ENCODE peak calls at places on chromosomes 2 and 18, in seven cellular contexts. N, S, L, W, I, Y and P are unnamed samples.

GRCh38 chr2:25417715-25418369 is 76.1 kb upstream of the DNMT3A start:
- DNase-seq in N (no peak), S (peak; percentile 64), L (no peak), W (peak; percentile 6), I (no peak), Y (peak; percentile 96), P (no peak)

GRCh38 chr2:95381212-95382127 is 21.0 kb upstream of the FAHD2A start:
- DNase-seq in N (no peak), S (no peak), L (no peak), W (no peak), I (no peak), Y (no peak), P (no peak)

GRCh38 chr18:61991201-61991600 is 98.4 kb upstream of the RNF152 start:
- DNase-seq in N (no peak), S (no peak), L (no peak), W (no peak), I (no peak), Y (no peak), P (no peak)

GRCh38 chr2:144703852-144704324 is 184.0 kb upstream of the ZEB2 start:
- DNase-seq in N (no peak), S (peak; percentile 60), L (no peak), W (peak; percentile 3), I (no peak), Y (no peak), P (no peak)

GRCh38 chr2:101657787-101658186 is 39.7 kb upstream of the MAP4K4 start:
- DNase-seq in N (no peak), S (no peak), L (no peak), W (no peak), I (no peak), Y (no peak), P (no peak)

GRCh38 chr2:40357667-40358066 is 94.2 kb downstream of the SLC8A1 start:
- DNase-seq in N (no peak), S (no peak), L (no peak), W (no peak), I (no peak), Y (no peak), P (no peak)

GRCh38 chr2:147051248-147051647 is 793.6 kb upstream of the ACVR2A start:
- DNase-seq in N (no peak), S (no peak), L (no peak), W (no peak), I (no peak), Y (no peak), P (no peak)

GRCh38 chr2:37637985-37638384 is 33.5 kb downstream of the CDC42EP3 start:
- DNase-seq in N (no peak), S (no peak), L (no peak), W (no peak), I (no peak), Y (no peak), P (no peak)

GRCh38 chr18:13436596-13436995 is 218.0 kb downstream of the LDLRAD4 start:
- DNase-seq in N (no peak), S (no peak), L (no peak), W (no peak), I (no peak), Y (no peak), P (no peak)

GRCh38 chr2:239806758-239807434 is 218.2 kb downstream of the NDUFA10 start:
- DNase-seq in N (no peak), S (no peak), L (no peak), W (no peak), I (no peak), Y (no peak), P (no peak)

GRCh38 chr2:64534363-64534762 is 10.2 kb downstream of the AFTPH start:
- DNase-seq in N (no peak), S (no peak), L (no peak), W (no peak), I (no peak), Y (peak; percentile 48), P (no peak)

GRCh38 chr2:207042155-207042554 is 102.8 kb downstream of the CPO start:
- DNase-seq in N (no peak), S (no peak), L (no peak), W (no peak), I (no peak), Y (no peak), P (no peak)

GRCh38 chr2:237978058-237978712 is 11.4 kb downstream of the UBE2F start:
- DNase-seq in N (no peak), S (peak; percentile 72), L (no peak), W (no peak), I (peak; percentile 88), Y (no peak), P (no peak)

GRCh38 chr2:6986251-6986893 is 69.2 kb downstream of the RNF144A start:
- DNase-seq in N (no peak), S (no peak), L (no peak), W (no peak), I (peak; percentile 55), Y (no peak), P (no peak)

GRCh38 chr2:15674637-15675455 is 83.2 kb downstream of the DDX1 start:
- DNase-seq in N (no peak), S (no peak), L (no peak), W (no peak), I (no peak), Y (no peak), P (no peak)

GRCh38 chr2:225196579-225196978 is 154.3 kb upstream of the DOCK10 start:
- DNase-seq in N (no peak), S (no peak), L (no peak), W (no peak), I (no peak), Y (no peak), P (no peak)

GRCh38 chr18:58272209-58272608 is 228.2 kb downstream of the NEDD4L start:
- DNase-seq in N (no peak), S (no peak), L (no peak), W (no peak), I (no peak), Y (no peak), P (no peak)

GRCh38 chr2:16635796-16636699 is 29.6 kb downstream of the CYRIA start:
- DNase-seq in N (no peak), S (peak; percentile 72), L (no peak), W (no peak), I (peak; percentile 66), Y (no peak), P (peak; percentile 25)

GRCh38 chr18:59910967-59911366 is 11.2 kb downstream of the PMAIP1 start:
- DNase-seq in N (no peak), S (no peak), L (no peak), W (no peak), I (no peak), Y (no peak), P (no peak)

GRCh38 chr2:209840434-209840833 is 68.8 kb downstream of the UNC80 start:
- DNase-seq in N (no peak), S (no peak), L (no peak), W (no peak), I (no peak), Y (no peak), P (no peak)

DNA sequence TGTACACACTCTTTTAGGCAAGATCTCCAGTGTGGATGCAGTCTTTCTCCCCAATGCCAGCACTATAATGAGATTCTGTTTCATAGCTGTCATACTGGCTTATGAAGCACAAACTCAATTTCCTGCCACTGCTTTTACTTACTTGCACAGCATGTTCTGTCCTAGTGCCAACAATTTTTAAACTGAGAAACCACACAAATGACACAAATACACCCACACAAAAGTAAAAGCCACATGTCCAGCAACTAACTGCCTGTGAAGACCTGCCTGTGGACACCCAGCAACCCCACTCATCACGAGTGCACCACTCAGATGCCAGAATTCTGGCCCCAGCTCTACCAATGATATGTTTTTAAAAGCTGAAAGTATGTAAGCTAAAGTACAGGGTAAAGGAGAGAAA is 29.6 kb upstream of the RNU4ATAC start:
- DNase-seq in N (no peak), S (no peak), L (no peak), W (no peak), I (no peak), Y (peak; percentile 17), P (no peak)
- TF ChIP-seq JUND in N (no peak), S (no peak), L (no peak), W (no peak), I (no peak), Y (no peak), P (no peak)

GRCh38 chr2:46014911-46015654 is 282.1 kb upstream of the EPAS1 start:
- DNase-seq in N (peak; percentile 34), S (no peak), L (no peak), W (no peak), I (no peak), Y (no peak), P (no peak)
- TF ChIP-seq JUND in N (no peak), S (no peak), L (no peak), W (no peak), I (no peak), Y (no peak), P (no peak)

GRCh38 chr2:219362524-219363164 is 25.1 kb downstream of the DNPEP start:
- DNase-seq in N (no peak), S (no peak), L (no peak), W (no peak), I (no peak), Y (peak; percentile 34), P (no peak)

GRCh38 chr2:219354582-219354981 is 22.0 kb upstream of the RESP18 start:
- DNase-seq in N (no peak), S (no peak), L (no peak), W (no peak), I (no peak), Y (no peak), P (no peak)

GRCh38 chr2:219362072-219362471 is 25.6 kb downstream of the DNPEP start:
- DNase-seq in N (no peak), S (no peak), L (no peak), W (no peak), I (no peak), Y (no peak), P (no peak)

GRCh38 chr2:219356834-219357233 is 24.3 kb upstream of the RESP18 start:
- DNase-seq in N (no peak), S (no peak), L (no peak), W (no peak), I (no peak), Y (no peak), P (no peak)

DNA sequence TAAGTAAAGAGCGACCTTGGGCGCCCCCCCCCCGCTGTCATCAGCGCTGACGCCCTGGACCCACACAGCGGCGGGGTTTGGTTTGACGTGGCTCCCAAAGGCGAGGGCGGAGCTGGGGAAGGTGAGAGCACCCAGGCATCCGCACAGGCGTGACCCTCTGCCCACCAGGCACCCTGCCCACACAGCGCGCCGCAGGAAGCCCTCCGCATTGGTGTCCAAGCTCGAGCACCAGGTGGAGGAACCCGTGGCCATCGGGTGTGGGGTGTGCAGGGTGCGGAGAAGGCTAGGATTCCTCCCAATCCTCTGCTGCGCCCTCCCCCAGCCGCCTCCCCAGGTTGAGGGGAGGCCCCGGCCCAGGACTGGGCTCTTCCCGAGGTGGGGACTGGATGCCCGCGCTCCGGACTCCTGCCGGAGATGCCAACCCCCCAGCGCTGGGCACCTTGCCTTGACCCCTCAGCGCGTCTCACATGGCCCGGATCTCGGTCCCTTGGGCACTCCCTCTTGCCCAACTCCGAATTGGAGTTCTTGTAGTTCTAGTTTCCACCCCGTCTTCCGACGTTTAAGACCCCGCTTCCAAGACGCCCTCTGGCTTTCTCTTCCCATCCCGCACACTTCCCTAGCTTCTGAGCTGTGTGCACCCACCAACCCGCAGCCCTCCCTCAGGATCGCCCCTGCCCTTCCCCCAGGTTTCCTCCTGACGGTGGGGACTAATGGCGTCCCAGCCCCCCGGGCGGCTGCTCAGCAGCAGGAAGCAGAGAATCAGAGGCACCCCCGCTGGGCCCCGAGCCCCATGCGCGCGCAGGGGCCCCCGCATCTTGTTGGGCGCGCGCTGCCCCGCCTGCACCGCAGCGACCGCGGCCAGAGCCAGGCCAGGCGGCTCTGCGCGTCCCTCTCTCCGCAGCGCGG is 25.9 kb upstream of the RESP18 start:
- DNase-seq in N (no peak), S (peak; percentile 52), L (no peak), W (no peak), I (peak; percentile 78), Y (no peak), P (no peak)
- TF ChIP-seq JUND in N (no peak), S (no peak), L (no peak), W (no peak), I (no peak), Y (no peak), P (no peak)

GRCh38 chr2:169756342-169756741 is 22.7 kb downstream of the KLHL23 start:
- DNase-seq in N (no peak), S (no peak), L (no peak), W (no peak), I (no peak), Y (no peak), P (no peak)
- TF ChIP-seq JUND in N (no peak), S (no peak), L (no peak), W (no peak), I (no peak), Y (no peak), P (no peak)